ENCODE peak calls at places on chromosomes 1 and 21, in five cellular contexts. E is lower lobe of right lung, W is heart left ventricle, T is pancreas, S is tibial artery. B is an unnamed sample.

GRCh38 chr1:97936976-97937375 is 16.1 kb upstream of the DPYD start:
- DNase-seq in W (no peak), E (no peak), T (no peak), S (no peak), B (no peak)

GRCh38 chr1:151373196-151373595 is 691 bp upstream of the SELENBP1 start:
- DNase-seq in S (no peak), E (no peak), T (no peak), W (no peak), B (no peak)

GRCh38 chr1:181088079-181089016 is at the start of gene IER5:
- DNase-seq in S (peak; percentile 97), W (peak; percentile 97), E (peak; percentile 97), T (peak; percentile 92), B (peak; percentile 96)

GRCh38 chr1:202805886-202806511 is 2.2 kb downstream of the KDM5B start:
- DNase-seq in W (no peak), E (no peak), S (no peak), T (no peak), B (no peak)

GRCh38 chr1:147749792-147750191 is 10.6 kb downstream of the GJA5 start:
- DNase-seq in T (no peak), W (no peak), S (no peak), E (no peak), B (no peak)

GRCh38 chr1:117803318-117803717 is 126.1 kb downstream of the GDAP2 start:
- DNase-seq in T (no peak), E (no peak), S (no peak), W (no peak), B (no peak)

GRCh38 chr1:155892801-155893200 is 18.3 kb downstream of the RIT1 start:
- DNase-seq in W (no peak), T (no peak), S (no peak), E (no peak), B (no peak)

GRCh38 chr1:202155478-202156021 is 4.9 kb downstream of the PTPN7 start:
- DNase-seq in W (no peak), S (no peak), E (peak; percentile 83), T (no peak), B (no peak)

GRCh38 chr21:27112186-27112585 is 145.3 kb upstream of the ADAMTS5 start:
- DNase-seq in E (no peak), T (no peak), S (no peak), W (no peak), B (no peak)

GRCh38 chr1:44407430-44408180 is 2.5 kb downstream of the RNF220 start:
- DNase-seq in T (no peak), E (no peak), W (peak; percentile 54), S (no peak), B (no peak)

GRCh38 chr1:183804916-183805734 is at the start of gene RGL1:
- DNase-seq in E (peak; percentile 84), W (peak; percentile 79), T (peak; percentile 38), S (peak; percentile 81), B (peak; percentile 51)

GRCh38 chr1:230548357-230548756 is 93.9 kb upstream of the COG2 start:
- DNase-seq in E (no peak), S (no peak), T (no peak), W (no peak), B (no peak)

GRCh38 chr1:182687361-182687760 is 3.0 kb upstream of the RGS8 start:
- DNase-seq in T (no peak), S (no peak), E (no peak), W (no peak), B (no peak)

GRCh38 chr1:37244815-37245214 is 210.5 kb upstream of the GRIK3 start:
- DNase-seq in E (no peak), W (no peak), T (no peak), S (no peak), B (no peak)
- H3K27me3 ChIP-seq in E (peaks cover 14% of the 10 kb centered on the region), W (no peaks in the 10 kb centered on the region), T (no peaks in the 10 kb centered on the region), S (peaks cover 48% of the 10 kb centered on the region), B (peaks cover 11% of the 10 kb centered on the region)

DNA sequence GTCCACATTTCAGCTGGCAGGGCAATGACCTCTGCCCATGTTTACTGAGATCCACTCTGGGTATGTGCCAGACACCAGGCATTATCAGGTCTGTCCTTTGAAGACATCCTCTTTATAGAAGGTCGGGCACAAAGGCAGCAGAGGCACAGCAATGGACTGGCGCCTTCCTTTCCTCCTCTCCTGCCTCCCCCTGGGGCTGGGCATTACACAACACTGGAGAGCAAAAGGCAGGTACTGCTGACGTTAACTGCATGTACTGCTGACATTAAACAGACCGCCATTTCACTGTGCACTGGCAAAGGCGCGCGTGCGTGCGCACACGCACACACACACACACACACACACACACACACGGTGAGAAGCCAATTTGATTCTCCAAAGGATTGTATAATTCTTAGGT is 2.0 kb upstream of the UBXN10 start:
- DNase-seq in T (no peak), W (no peak), E (no peak), S (no peak), B (no peak)
- H3K27me3 ChIP-seq in T (no peaks in the 10 kb centered on the region), W (peaks cover 7% of the 10 kb centered on the region), E (peaks cover 8% of the 10 kb centered on the region), S (peaks cover 69% of the 10 kb centered on the region), B (no peaks in the 10 kb centered on the region)

GRCh38 chr1:110449661-110450651 is 993 bp upstream of the PROK1 start:
- DNase-seq in T (no peak), W (no peak), E (no peak), S (no peak), B (no peak)
- H3K27me3 ChIP-seq in T (no peaks in the 10 kb centered on the region), W (no peaks in the 10 kb centered on the region), E (no peaks in the 10 kb centered on the region), S (peaks cover 25% of the 10 kb centered on the region), B (peaks cover 5% of the 10 kb centered on the region)

DNA sequence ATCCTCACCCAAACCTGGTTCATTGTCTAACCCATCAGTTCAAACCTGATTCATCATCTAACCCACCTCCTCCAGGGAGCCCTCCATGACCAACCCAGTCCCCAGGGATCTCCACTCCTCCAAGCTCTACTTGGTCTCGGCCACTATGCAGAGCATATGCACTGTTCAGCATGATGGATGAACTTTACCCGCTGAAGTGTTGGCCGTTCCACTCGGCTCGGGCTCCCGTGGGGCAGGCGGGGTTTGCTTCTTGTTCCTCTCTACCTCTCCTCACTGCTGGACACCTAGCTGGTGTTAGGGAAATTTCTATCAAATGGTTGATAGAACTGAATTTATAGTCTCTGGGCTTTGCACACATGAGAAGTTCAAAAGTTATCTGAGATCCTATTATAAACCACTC is 111.0 kb downstream of the TRABD2B start:
- DNase-seq in T (no peak), E (no peak), S (no peak), W (no peak), B (no peak)
- H3K27me3 ChIP-seq in T (no peaks in the 10 kb centered on the region), E (no peaks in the 10 kb centered on the region), S (no peaks in the 10 kb centered on the region), W (no peaks in the 10 kb centered on the region), B (no peaks in the 10 kb centered on the region)

GRCh38 chr21:34899760-34900159 is 149.3 kb downstream of the RUNX1 start:
- DNase-seq in T (no peak), E (no peak), S (no peak), W (no peak), B (no peak)

GRCh38 chr21:34894401-34894800 is 154.7 kb downstream of the RUNX1 start:
- DNase-seq in E (no peak), T (no peak), W (no peak), S (no peak), B (no peak)

GRCh38 chr21:34899302-34899701 is 149.8 kb downstream of the RUNX1 start:
- DNase-seq in W (no peak), S (no peak), T (no peak), E (no peak), B (no peak)

GRCh38 chr21:34900376-34900775 is 148.7 kb downstream of the RUNX1 start:
- DNase-seq in W (no peak), E (no peak), T (no peak), S (no peak), B (no peak)

GRCh38 chr21:34897828-34898227 is 151.3 kb downstream of the RUNX1 start:
- DNase-seq in E (no peak), W (no peak), S (no peak), T (no peak), B (no peak)
- H3K27me3 ChIP-seq in E (peaks cover 9% of the 10 kb centered on the region), W (peaks cover 6% of the 10 kb centered on the region), S (peaks cover 20% of the 10 kb centered on the region), T (no peaks in the 10 kb centered on the region), B (no peaks in the 10 kb centered on the region)

GRCh38 chr1:205340674-205341073 is 16.0 kb downstream of the KLHDC8A start:
- DNase-seq in E (no peak), T (no peak), W (no peak), S (no peak), B (no peak)

GRCh38 chr1:205345761-205346160 is 11.0 kb downstream of the KLHDC8A start:
- DNase-seq in W (no peak), S (no peak), T (no peak), E (no peak), B (no peak)

GRCh38 chr1:205344010-205344808 is 12.5 kb downstream of the KLHDC8A start:
- DNase-seq in W (peak; percentile 64), T (peak; percentile 32), S (peak; percentile 40), E (peak; percentile 62), B (no peak)

GRCh38 chr1:205346956-205347574 is 9.7 kb downstream of the KLHDC8A start:
- DNase-seq in T (no peak), S (no peak), W (no peak), E (no peak), B (no peak)

GRCh38 chr1:205343431-205344009 is 13.2 kb downstream of the KLHDC8A start:
- DNase-seq in W (no peak), E (no peak), S (no peak), T (no peak), B (no peak)
- H3K27me3 ChIP-seq in W (peaks cover 37% of the 10 kb centered on the region), E (peaks cover 45% of the 10 kb centered on the region), S (peaks cover 61% of the 10 kb centered on the region), T (no peaks in the 10 kb centered on the region), B (peaks cover 18% of the 10 kb centered on the region)

GRCh38 chr21:41722052-41723018 is 44.5 kb downstream of the RIPK4 start:
- DNase-seq in W (no peak), E (no peak), S (no peak), T (no peak), B (no peak)
- H3K27me3 ChIP-seq in W (no peaks in the 10 kb centered on the region), E (peaks cover 26% of the 10 kb centered on the region), S (no peaks in the 10 kb centered on the region), T (no peaks in the 10 kb centered on the region), B (no peaks in the 10 kb centered on the region)

GRCh38 chr21:34818663-34819158 is 149.9 kb downstream of the CLIC6 start:
- DNase-seq in W (no peak), S (no peak), E (no peak), T (no peak), B (no peak)
- H3K27me3 ChIP-seq in W (no peaks in the 10 kb centered on the region), S (no peaks in the 10 kb centered on the region), E (no peaks in the 10 kb centered on the region), T (no peaks in the 10 kb centered on the region), B (no peaks in the 10 kb centered on the region)

DNA sequence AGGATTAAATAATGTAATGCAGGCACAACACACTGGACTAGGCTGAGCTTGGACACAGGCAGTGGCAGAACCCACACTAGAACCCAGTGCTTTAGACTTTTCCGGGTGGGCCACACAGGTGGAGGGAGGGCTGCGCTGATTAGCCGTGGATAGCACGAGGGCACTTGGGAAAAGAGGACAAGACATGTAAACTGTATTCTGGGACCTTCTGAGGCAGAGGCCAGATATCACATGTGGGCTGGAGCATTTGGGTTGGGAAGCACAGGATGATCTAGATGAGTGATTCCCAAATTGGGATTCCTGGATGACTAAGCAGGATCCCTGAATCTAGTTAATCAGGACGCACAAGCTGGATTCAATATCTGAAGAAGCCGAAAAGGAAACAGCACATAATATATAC is 20.3 kb upstream of the A3GALT2 start:
- DNase-seq in S (no peak), W (no peak), T (no peak), E (no peak), B (no peak)
- H3K27me3 ChIP-seq in S (no peaks in the 10 kb centered on the region), W (no peaks in the 10 kb centered on the region), T (no peaks in the 10 kb centered on the region), E (no peaks in the 10 kb centered on the region), B (no peaks in the 10 kb centered on the region)

DNA sequence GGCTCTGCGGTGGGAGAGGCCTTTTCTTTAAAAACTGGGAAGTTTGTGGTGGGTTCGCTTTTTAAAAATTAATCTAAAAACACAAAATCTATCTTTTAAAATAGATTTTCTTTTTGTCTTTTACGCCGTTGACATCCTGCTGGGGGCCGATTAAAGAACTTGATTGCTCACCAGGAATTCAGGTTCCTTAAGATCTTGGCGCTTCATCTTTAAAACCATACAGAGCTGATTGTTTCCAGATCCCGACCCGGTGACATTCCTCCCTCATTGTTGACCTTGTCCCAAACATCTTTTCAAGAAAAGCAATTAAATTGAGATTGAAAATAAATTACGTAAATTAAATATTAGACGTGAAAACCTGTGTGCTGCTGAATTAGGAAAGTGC is 546 bp upstream of the ZNF697 start:
- DNase-seq in T (no peak), E (no peak), W (no peak), S (no peak), B (no peak)
- H3K27me3 ChIP-seq in T (no peaks in the 10 kb centered on the region), E (no peaks in the 10 kb centered on the region), W (no peaks in the 10 kb centered on the region), S (no peaks in the 10 kb centered on the region), B (no peaks in the 10 kb centered on the region)